ENCODE peak calls at places on chromosomes 2 and 18, in eight cellular contexts. T is anterior cingulate cortex; J is head of caudate nucleus; X is activated gamma-delta T cell; O is T-helper 9 cell; Q is activated CD4-positive, alpha-beta T cell treated with anti-CD3 and anti-CD28 coated beads, Interleukin-2, amount 50 U/mL, for 1 hour; R is AG04450; L is endodermal cell. V is an unnamed sample.

GRCh38 chr2:101152195-101153076 is 1.3 kb upstream of the TBC1D8 start:
- DNase-seq in T (no peak), J (peak; percentile 72), X (no peak), O (no peak), Q (no peak), R (no peak), L (peak; percentile 88), V (peak; percentile 17)

GRCh38 chr2:120703330-120703994 is 32.2 kb upstream of the GLI2 start:
- DNase-seq in T (no peak), J (no peak), X (no peak), O (no peak), Q (no peak), R (no peak), L (no peak), V (no peak)

GRCh38 chr2:227724394-227725039 is at the start of gene SCYGR6:
- DNase-seq in T (no peak), J (no peak), X (no peak), O (no peak), Q (no peak), R (no peak), L (no peak), V (no peak)

GRCh38 chr2:191045141-191045540 is 31.2 kb upstream of the STAT1 start:
- DNase-seq in T (no peak), J (no peak), X (no peak), O (no peak), Q (no peak), R (no peak), L (no peak), V (no peak)

GRCh38 chr2:69945900-69946299 is 15.5 kb downstream of the ASPRV1 start:
- DNase-seq in T (no peak), J (no peak), X (no peak), O (no peak), Q (no peak), R (no peak), L (no peak), V (no peak)

GRCh38 chr18:70220628-70221027 is 15.1 kb upstream of the RTTN start:
- DNase-seq in T (no peak), J (no peak), X (no peak), O (no peak), Q (no peak), R (no peak), L (no peak), V (no peak)

GRCh38 chr2:149098722-149099121 is 60.2 kb downstream of the LYPD6B start:
- DNase-seq in T (no peak), J (no peak), X (no peak), O (no peak), Q (no peak), R (no peak), L (no peak), V (no peak)

GRCh38 chr2:39469807-39470206 is 32.7 kb upstream of the MAP4K3 start:
- DNase-seq in T (no peak), J (peak; percentile 5), X (no peak), O (no peak), Q (no peak), R (peak; percentile 38), L (peak; percentile 67), V (no peak)

GRCh38 chr2:69816923-69817542 is 12.4 kb upstream of the GMCL1 start:
- DNase-seq in T (no peak), J (peak; percentile 83), X (no peak), O (peak; percentile 54), Q (peak; percentile 62), R (peak; percentile 76), L (peak; percentile 88), V (peak; percentile 57)

GRCh38 chr2:215751200-215751910 is 262.0 kb downstream of the MREG start:
- DNase-seq in T (no peak), J (no peak), X (no peak), O (no peak), Q (no peak), R (peak; percentile 60), L (no peak), V (no peak)

GRCh38 chr2:85741811-85742507 is 11.8 kb upstream of the ATOH8 start:
- DNase-seq in T (peak; percentile 40), J (peak; percentile 80), X (no peak), O (no peak), Q (no peak), R (peak; percentile 89), L (no peak), V (peak; percentile 67)